ENCODE peak calls at places on chromosomes 1 and 21, in nine cellular contexts. O is choroid plexus epithelial cell, E is dorsolateral prefrontal cortex, M is AG04450, K is kidney epithelial cell, I is fibroblast of lung, V is HCT116, L is right lobe of liver, X is astrocyte of the spinal cord. F is an unnamed sample.

GRCh38 chr1:233518344-233518743 is 95.6 kb upstream of the KCNK1 start:
- DNase-seq in O (no peak), E (no peak), M (no peak), K (no peak), I (peak), V (peak), L (no peak), X (peak), F (no peak)

GRCh38 chr1:5620418-5620817 is 371.8 kb downstream of the NPHP4 start:
- DNase-seq in O (no peak), E (no peak), M (no peak), K (no peak), I (no peak), V (no peak), L (no peak), X (no peak), F (no peak)

GRCh38 chr21:46559291-46559983 is 45.4 kb downstream of the S100B start:
- DNase-seq in O (no peak), E (no peak), M (no peak), K (no peak), I (no peak), V (no peak), L (no peak), X (no peak), F (no peak)

GRCh38 chr1:153485880-153486279 is 25.4 kb upstream of the S100A7 start:
- DNase-seq in O (no peak), E (no peak), M (no peak), K (no peak), I (peak), V (no peak), L (no peak), X (peak), F (no peak)

GRCh38 chr1:184283999-184284398 is 102.8 kb upstream of the C1orf21 start:
- DNase-seq in O (peak), E (peak), M (peak), K (no peak), I (peak), V (no peak), L (no peak), X (peak), F (no peak)

GRCh38 chr1:29592261-29592615 is 355.9 kb downstream of the PTPRU start:
- DNase-seq in O (no peak), E (no peak), M (no peak), K (no peak), I (no peak), V (no peak), L (no peak), X (no peak), F (no peak)

GRCh38 chr1:214332950-214333798 is 52.2 kb downstream of the SMYD2 start:
- DNase-seq in O (peak), E (peak), M (peak), K (no peak), I (peak), V (peak), L (no peak), X (peak), F (no peak)

GRCh38 chr1:236416165-236416564 is 22.1 kb downstream of the EDARADD start:
- DNase-seq in O (no peak), E (no peak), M (no peak), K (no peak), I (no peak), V (no peak), L (no peak), X (no peak), F (no peak)

GRCh38 chr1:15849775-15850449 is 2.4 kb downstream of the SPEN start:
- DNase-seq in O (peak), E (peak), M (no peak), K (no peak), I (peak), V (peak), L (peak), X (peak), F (no peak)

GRCh38 chr1:110875216-110875731 is 2.3 kb downstream of the CD53 start:
- DNase-seq in O (no peak), E (no peak), M (no peak), K (no peak), I (no peak), V (no peak), L (no peak), X (no peak), F (no peak)

GRCh38 chr1:145977486-145978476 is 13.3 kb downstream of the POLR3GL start:
- DNase-seq in O (peak), E (peak), M (peak), K (no peak), I (peak), V (peak), L (peak), X (peak), F (no peak)

GRCh38 chr1:145978860-145979745 is 14.6 kb downstream of the POLR3GL start:
- DNase-seq in O (peak), E (peak), M (peak), K (peak), I (peak), V (peak), L (peak), X (peak), F (peak)

GRCh38 chr1:145977016-145977415 is 12.5 kb downstream of the POLR3GL start:
- DNase-seq in O (no peak), E (no peak), M (no peak), K (no peak), I (no peak), V (no peak), L (no peak), X (no peak), F (no peak)

GRCh38 chr1:145979746-145980435 is 15.4 kb downstream of the POLR3GL start:
- DNase-seq in O (peak), E (no peak), M (no peak), K (no peak), I (no peak), V (no peak), L (no peak), X (no peak), F (no peak)

DNA sequence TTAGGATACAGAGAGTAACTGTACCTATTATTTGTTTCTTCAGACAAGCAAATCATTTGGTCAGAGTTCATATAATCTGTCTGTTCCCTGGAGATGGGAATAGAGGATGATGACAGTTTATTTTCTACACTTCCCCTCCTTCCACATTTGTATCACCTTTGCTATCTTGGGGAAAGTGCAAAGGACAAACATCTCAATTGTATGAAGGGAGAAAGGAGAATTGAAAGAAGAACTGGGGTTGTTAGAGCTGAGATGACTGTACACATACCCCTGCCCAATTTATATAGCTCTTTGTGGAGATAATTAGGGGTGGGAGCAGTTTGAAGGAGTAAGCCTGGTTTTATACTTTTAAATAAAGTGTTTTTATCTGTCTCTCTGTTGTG is 14.0 kb downstream of the POLR3GL start:
- DNase-seq in O (no peak), E (no peak), M (no peak), K (no peak), I (no peak), V (no peak), L (no peak), X (no peak), F (no peak)
- H3K4me3 ChIP-seq in O (no peak), E (no peak), M (no peak), K (no peak), I (peak), V (no peak), L (no peak), X (no peak), F (peak)

GRCh38 chr1:145845144-145845513 is 301 bp upstream of the NUDT17 start:
- DNase-seq in O (no peak), E (no peak), M (no peak), K (no peak), I (no peak), V (no peak), L (no peak), X (no peak), F (no peak)

GRCh38 chr1:145846191-145846590 is 761 bp downstream of the NUDT17 start:
- DNase-seq in O (peak), E (no peak), M (no peak), K (no peak), I (peak), V (no peak), L (no peak), X (peak), F (no peak)

GRCh38 chr1:145849356-145850165 is 4.1 kb downstream of the NUDT17 start:
- DNase-seq in O (peak), E (no peak), M (no peak), K (peak), I (peak), V (no peak), L (no peak), X (peak), F (no peak)

GRCh38 chr1:145847827-145848226 is 2.4 kb downstream of the NUDT17 start:
- DNase-seq in O (no peak), E (no peak), M (no peak), K (no peak), I (no peak), V (no peak), L (no peak), X (no peak), F (no peak)

DNA sequence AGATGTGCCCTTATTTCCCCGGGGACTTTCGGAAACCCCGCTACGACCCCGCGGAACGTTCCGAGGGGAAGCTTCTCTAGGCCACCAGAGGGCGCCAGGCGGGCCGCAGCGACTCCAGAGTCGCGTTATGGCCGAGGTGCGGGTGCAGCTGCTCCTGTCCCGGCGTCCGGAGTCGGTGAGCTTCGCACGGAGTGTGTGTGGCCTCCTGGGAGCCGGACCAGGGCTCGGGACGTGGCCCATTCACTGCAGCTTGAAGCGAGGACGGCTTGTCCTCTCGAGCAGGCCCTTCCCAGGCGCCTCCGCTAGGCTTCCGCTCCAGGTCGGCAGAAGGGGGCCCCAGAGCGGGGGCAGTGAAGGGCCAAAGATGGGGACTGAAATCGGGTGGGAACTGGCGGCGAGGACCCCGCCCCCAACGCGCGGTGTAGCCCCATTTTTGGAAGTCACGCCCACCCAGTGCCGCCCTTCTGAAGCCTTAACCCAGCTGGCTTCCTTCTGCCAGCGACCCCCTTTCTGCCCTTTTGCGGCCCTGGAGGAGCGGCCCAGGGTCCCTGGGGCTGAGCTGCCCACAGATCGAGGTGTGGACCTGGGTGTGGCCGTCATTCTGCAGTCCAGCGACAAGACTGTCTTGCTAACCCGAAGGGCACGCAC is at the start of gene NUDT17:
- DNase-seq in O (peak), E (peak), M (peak), K (no peak), I (peak), V (peak), L (peak), X (peak), F (no peak)
- TF ChIP-seq CTCF in O (peak), E (peak), M (peak), K (peak), I (peak), V (peak), L (peak), X (peak), F (peak)

DNA sequence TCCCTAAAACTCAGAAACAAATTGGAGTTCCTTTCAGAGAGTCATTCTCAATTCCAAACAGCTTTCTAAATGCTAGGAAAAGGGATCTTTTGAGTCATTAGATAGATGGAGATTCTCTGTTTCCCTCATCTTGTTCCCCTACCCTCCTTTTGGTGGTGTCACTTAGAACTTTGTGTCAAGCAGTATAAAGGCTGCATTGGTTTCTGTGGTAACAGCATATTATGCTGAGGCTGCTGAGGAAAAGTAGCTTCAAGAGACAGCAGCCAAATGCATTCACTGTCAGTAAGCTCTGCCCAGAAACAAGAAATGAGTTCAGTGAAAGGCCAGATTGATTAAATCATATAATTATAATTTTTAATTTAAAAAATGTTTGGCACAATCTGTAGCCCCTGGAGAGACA is 144.2 kb downstream of the LRRC40 start:
- DNase-seq in O (no peak), E (no peak), M (no peak), K (no peak), I (no peak), V (no peak), L (no peak), X (no peak), F (no peak)
- H3K4me3 ChIP-seq in O (no peak), E (no peak), M (no peak), K (no peak), I (no peak), V (no peak), L (no peak), X (no peak), F (no peak)

GRCh38 chr1:180028864-180029263 is 74.3 kb downstream of the CEP350 start:
- DNase-seq in O (peak), E (no peak), M (no peak), K (no peak), I (no peak), V (no peak), L (no peak), X (no peak), F (no peak)
- TF ChIP-seq CTCF in O (peak), E (peak), M (peak), K (no peak), I (no peak), V (no peak), L (no peak), X (no peak), F (no peak)

DNA sequence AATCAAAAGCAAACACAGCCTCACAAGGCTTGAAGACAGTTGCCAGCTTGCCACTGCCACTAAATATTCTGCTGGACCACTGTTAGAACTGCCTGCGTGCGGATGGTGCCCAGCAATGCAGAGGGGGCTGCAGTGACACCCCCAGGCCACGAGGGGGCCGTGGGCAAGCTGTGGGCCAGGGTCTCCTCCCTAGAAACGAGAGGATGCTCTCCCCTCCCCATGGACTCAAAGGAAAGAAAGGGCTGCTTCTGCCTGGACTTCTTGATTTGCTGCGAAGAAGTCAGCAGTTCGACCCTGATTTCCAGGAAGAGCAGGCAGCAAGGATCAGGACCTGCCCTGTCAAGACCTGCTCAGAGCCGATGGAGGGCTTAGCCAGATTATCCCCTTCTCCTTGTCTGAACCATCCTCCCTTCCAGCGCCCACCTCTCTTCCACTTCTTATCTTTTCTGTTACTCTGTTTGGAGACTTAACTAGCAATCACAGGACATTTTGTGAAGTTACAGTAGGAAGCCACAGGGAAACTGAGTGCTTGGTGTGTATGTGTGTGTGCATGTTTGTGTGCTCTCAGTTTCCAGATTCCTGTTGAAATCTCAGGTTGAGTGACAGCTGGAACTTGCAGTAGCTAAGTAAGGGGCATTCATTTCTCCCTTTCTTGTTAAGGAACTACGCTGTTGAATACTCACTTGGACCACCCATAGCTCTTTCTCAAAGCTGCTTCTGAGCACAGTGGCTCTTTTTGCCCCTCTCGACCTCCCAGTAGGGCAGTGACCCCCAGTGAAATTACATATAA is 2.7 kb downstream of the MAN1C1 start:
- DNase-seq in O (peak), E (peak), M (no peak), K (no peak), I (no peak), V (no peak), L (peak), X (no peak), F (no peak)
- H3K4me3 ChIP-seq in O (peak), E (peak), M (peak), K (no peak), I (peak), V (no peak), L (no peak), X (no peak), F (no peak)